ENCODE peak calls at places on chromosomes 6 and 20, in ten cellular contexts. U, B, G, Q, A, K, I, X, P and J are unnamed samples.

GRCh38 chr6:16318538-16318937 is 80.2 kb downstream of the GMPR start:
- DNase-seq in U (peak), B (no peak), G (no peak), Q (peak), A (peak), K (no peak), I (no peak), X (peak), P (no peak), J (no peak)

GRCh38 chr6:25050356-25050755 is 114.6 kb upstream of the RIPOR2 start:
- DNase-seq in U (peak), B (no peak), G (no peak), Q (peak), A (no peak), K (peak), I (no peak), X (peak), P (no peak), J (no peak)

GRCh38 chr6:165484178-165484889 is 174.9 kb upstream of the C6orf118 start:
- DNase-seq in U (no peak), B (no peak), G (no peak), Q (no peak), A (no peak), K (no peak), I (no peak), X (no peak), P (no peak), J (no peak)

GRCh38 chr6:16482702-16483314 is 244.4 kb downstream of the GMPR start:
- DNase-seq in U (no peak), B (no peak), G (no peak), Q (no peak), A (no peak), K (no peak), I (no peak), X (no peak), P (no peak), J (no peak)

GRCh38 chr6:46502486-46503119 is 11.4 kb upstream of the RCAN2 start:
- DNase-seq in U (no peak), B (no peak), G (no peak), Q (no peak), A (no peak), K (no peak), I (no peak), X (no peak), P (no peak), J (no peak)

GRCh38 chr20:652611-653109 is 340 bp downstream of the SRXN1 start:
- DNase-seq in U (peak), B (peak), G (no peak), Q (peak), A (peak), K (no peak), I (no peak), X (peak), P (no peak), J (no peak)

GRCh38 chr6:38279423-38279822 is 360.3 kb downstream of the BTBD9 start:
- DNase-seq in U (peak), B (no peak), G (no peak), Q (no peak), A (no peak), K (no peak), I (no peak), X (no peak), P (no peak), J (no peak)

GRCh38 chr6:116304538-116305097 is 24.9 kb upstream of the TSPYL1 start:
- DNase-seq in U (no peak), B (no peak), G (no peak), Q (no peak), A (no peak), K (no peak), I (no peak), X (no peak), P (no peak), J (no peak)

GRCh38 chr6:48183174-48183573 is 72.2 kb upstream of the PTCHD4 start:
- DNase-seq in U (no peak), B (no peak), G (no peak), Q (peak), A (no peak), K (no peak), I (no peak), X (no peak), P (no peak), J (no peak)

GRCh38 chr6:106446983-106447382 is 86.5 kb downstream of the CRYBG1 start:
- DNase-seq in U (no peak), B (no peak), G (no peak), Q (no peak), A (no peak), K (no peak), I (no peak), X (no peak), P (no peak), J (no peak)